ENCODE peak calls at places on chromosome 15, in five cellular contexts. R, V, A, W and Y are unnamed samples.

GRCh38 chr15:78035319-78035718 is 42.2 kb downstream of the TBC1D2B start:
- DNase-seq in R (no peak), V (no peak), A (no peak), W (peak; percentile 10), Y (no peak)

GRCh38 chr15:67062365-67062985 is 2.9 kb upstream of the SMAD3 start:
- DNase-seq in R (no peak), V (no peak), A (no peak), W (no peak), Y (no peak)

GRCh38 chr15:96331141-96331941 is 841 bp downstream of the NR2F2 start:
- DNase-seq in R (peak; percentile 31), V (no peak), A (peak; percentile 58), W (peak; percentile 29), Y (peak; percentile 57)

GRCh38 chr15:27495963-27496459 is 525.0 kb downstream of the GABRG3 start:
- DNase-seq in R (no peak), V (no peak), A (no peak), W (no peak), Y (no peak)

GRCh38 chr15:38612159-38612863 is 47.7 kb upstream of the RASGRP1 start:
- DNase-seq in R (no peak), V (no peak), A (no peak), W (no peak), Y (no peak)

GRCh38 chr15:44727462-44728231 is 8.7 kb upstream of the TRIM69 start:
- DNase-seq in R (no peak), V (no peak), A (no peak), W (no peak), Y (no peak)

GRCh38 chr15:54506977-54507524 is 528.8 kb downstream of the UNC13C start:
- DNase-seq in R (no peak), V (no peak), A (no peak), W (no peak), Y (no peak)

GRCh38 chr15:89654847-89655805 is at the start of gene KIF7:
- DNase-seq in R (peak; percentile 62), V (no peak), A (peak; percentile 66), W (peak; percentile 33), Y (peak; percentile 40)

GRCh38 chr15:34442891-34443290 is 5.3 kb upstream of the GOLGA8A start:
- DNase-seq in R (no peak), V (no peak), A (no peak), W (no peak), Y (no peak)

GRCh38 chr15:88309363-88309762 is 52.8 kb upstream of the NTRK3 start:
- DNase-seq in R (no peak), V (no peak), A (no peak), W (no peak), Y (no peak)

GRCh38 chr15:28886431-28887343 is 913 bp downstream of the APBA2 start:
- DNase-seq in R (no peak), V (no peak), A (no peak), W (no peak), Y (no peak)

GRCh38 chr15:84911879-84912660 is 27.6 kb downstream of the SLC28A1 start:
- DNase-seq in R (peak; percentile 96), V (peak; percentile 78), A (peak; percentile 99), W (peak; percentile 99), Y (peak; percentile 100)
- H3K4me3 ChIP-seq in R (peak overlapping the region; percentile 8), V (no peak overlapping the region), A (no peak overlapping the region), W (no peak overlapping the region), Y (no peak overlapping the region)

GRCh38 chr15:74906450-74907276 is at the start of gene FAM219B:
- DNase-seq in R (peak; percentile 83), V (peak; percentile 88), A (peak; percentile 86), W (peak; percentile 66), Y (peak; percentile 79)
- TF ChIP-seq CTCF in R (no peak), V (no peak), A (no peak), W (no peak), Y (no peak)

DNA sequence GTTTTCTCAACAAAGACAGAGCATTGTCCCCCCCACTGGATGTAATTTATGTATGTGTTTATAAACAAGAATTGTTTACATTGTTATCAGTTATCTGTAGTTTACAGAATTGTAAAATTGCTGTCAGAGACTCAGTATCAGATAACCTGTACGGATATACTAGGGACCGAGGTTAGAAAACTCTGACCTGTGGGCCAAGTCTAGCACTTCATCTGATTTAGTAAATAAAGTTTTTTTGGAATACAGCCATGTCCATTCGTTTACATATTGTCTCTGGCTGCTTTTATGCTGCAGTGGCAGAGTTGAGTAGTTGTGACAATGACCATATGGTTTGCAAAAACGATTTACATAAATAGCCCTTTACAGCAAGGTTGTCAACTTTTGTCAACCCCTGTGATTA is 52.6 kb downstream of the LRRC28 start:
- DNase-seq in R (no peak), V (no peak), A (no peak), W (no peak), Y (no peak)
- H3K4me3 ChIP-seq in R (no peak overlapping the region), V (no peak overlapping the region), A (no peak overlapping the region), W (no peak overlapping the region), Y (no peak overlapping the region)

DNA sequence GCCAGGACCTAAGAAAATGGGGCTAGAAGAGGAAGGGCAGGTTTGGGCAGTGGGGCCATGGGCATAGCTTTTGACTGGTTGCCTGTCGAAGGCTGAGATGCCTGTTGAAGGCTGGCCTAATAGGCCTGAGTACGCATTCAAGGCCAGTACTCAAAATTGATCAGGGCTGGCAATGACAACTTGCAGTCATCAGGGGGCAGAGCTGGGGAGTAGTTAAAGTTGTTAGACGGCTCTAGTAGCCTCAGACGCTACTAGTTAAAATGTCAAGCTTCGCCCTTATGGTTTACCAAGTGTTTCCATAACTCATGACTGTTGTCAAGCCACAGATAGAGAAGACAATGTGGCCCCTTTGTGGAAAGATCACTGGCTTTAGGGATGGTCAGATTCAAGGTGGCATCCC is 28.7 kb downstream of the SPG21 start:
- DNase-seq in R (no peak), V (no peak), A (no peak), W (no peak), Y (no peak)
- TF ChIP-seq CTCF in R (no peak), V (no peak), A (no peak), W (no peak), Y (no peak)

DNA sequence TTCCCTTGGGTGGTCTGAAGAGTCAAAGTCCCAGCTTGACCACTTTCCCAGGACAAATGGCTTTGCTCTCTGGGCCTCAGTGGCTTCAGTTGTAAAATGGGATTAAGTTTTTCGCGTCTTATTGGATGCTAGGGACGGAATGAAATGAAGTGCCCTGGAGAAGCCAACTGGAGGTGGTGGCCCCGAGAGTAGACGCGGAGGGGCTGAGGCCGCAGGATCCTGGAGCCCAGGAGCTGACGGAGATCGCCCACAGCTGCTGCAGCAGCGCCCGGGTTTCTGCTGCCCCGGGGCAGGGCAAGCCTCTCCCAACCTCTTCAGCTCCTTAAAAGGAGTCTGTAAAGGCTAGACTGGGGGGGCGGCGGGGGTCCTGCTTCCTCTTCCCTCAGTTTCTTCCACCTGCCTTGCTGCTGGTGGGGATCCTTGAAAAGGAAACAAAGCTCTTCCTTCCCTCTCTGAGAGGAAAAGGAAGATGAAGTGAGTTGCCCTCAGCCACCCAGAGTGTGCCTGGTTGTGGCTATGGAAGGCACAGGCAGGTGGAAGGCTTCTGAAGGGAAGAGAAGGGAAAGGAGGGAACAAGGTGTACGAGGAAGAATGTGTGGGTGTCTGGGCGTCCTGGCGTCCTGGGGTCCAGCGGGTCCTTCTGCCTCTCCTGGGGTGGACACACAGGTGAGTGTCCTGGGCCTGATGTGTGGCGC is 967 bp upstream of the BNC1 start:
- DNase-seq in R (no peak), V (no peak), A (no peak), W (no peak), Y (no peak)
- H3K4me3 ChIP-seq in R (no peak overlapping the region), V (no peak overlapping the region), A (no peak overlapping the region), W (no peak overlapping the region), Y (no peak overlapping the region)

GRCh38 chr15:26126070-26126469 is 262.9 kb upstream of the ATP10A start:
- DNase-seq in R (no peak), V (no peak), A (no peak), W (no peak), Y (no peak)
- TF ChIP-seq CTCF in R (no peak), V (no peak), A (no peak), W (no peak), Y (no peak)

DNA sequence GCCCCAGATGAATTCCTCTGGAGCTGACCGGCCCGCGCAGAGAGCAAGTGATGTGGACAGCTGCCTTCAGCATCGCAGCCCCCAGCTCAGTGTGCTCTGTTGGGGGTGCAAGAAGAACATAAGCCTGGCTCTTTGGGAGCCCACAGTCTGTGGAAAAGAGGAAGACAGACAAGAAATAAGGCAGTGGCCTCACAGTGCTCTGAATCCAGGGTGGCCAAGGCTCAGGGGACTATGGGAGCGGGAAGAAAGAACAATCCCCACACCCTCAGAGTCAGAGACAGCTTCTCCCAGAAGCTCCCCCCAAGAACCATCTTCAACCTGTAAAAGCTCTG is 277 bp upstream of the HDDC3 start:
- DNase-seq in R (no peak), V (no peak), A (no peak), W (no peak), Y (no peak)
- H3K4me3 ChIP-seq in R (peak overlapping the region; percentile 87), V (no peak overlapping the region), A (peak overlapping the region; percentile 82), W (peak overlapping the region; percentile 83), Y (no peak overlapping the region)

GRCh38 chr15:82848201-82848993 is 39.0 kb downstream of the WHAMM start:
- DNase-seq in R (no peak), V (no peak), A (no peak), W (no peak), Y (no peak)

GRCh38 chr15:82846621-82847020 is 37.2 kb downstream of the WHAMM start:
- DNase-seq in R (no peak), V (no peak), A (no peak), W (no peak), Y (no peak)

GRCh38 chr15:82843561-82843960 is 34.1 kb downstream of the WHAMM start:
- DNase-seq in R (no peak), V (no peak), A (no peak), W (no peak), Y (no peak)

GRCh38 chr15:82847703-82848102 is 38.3 kb downstream of the WHAMM start:
- DNase-seq in R (no peak), V (no peak), A (no peak), W (no peak), Y (no peak)

DNA sequence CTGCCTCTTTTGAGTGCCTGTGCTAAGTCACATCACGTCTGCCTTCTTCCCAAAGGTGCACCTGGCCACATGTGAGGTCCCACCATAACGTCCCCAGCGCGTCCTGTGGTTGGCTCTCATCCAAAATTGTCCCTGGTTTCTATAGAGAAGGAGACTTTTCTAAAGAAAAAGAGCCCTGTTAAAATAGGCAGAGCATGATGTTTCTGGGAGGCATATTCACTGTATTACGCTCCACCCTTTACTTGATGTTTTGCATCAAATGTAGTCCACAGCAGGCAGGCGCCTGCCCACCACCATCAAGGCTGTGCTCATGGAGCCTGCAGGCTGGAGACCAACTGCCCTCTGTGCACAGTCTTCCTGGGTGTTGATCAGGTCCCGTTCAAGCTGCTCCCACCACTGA is 36.3 kb downstream of the WHAMM start:
- DNase-seq in R (no peak), V (no peak), A (no peak), W (no peak), Y (no peak)
- TF ChIP-seq CTCF in R (no peak), V (no peak), A (no peak), W (no peak), Y (no peak)

GRCh38 chr15:40906947-40907802 is 12.9 kb downstream of the VPS18 start:
- DNase-seq in R (peak; percentile 29), V (no peak), A (no peak), W (peak; percentile 29), Y (peak; percentile 43)
- H3K4me3 ChIP-seq in R (peak overlapping the region; percentile 67), V (peak overlapping the region; percentile 51), A (peak overlapping the region; percentile 36), W (no peak overlapping the region), Y (peak overlapping the region; percentile 54)